ENCODE peak calls at places on chromosomes 3 and 15, in four cellular contexts. B is upper lobe of right lung, E is A549, F is fibroblast of the aortic adventitia. V is an unnamed sample.

GRCh38 chr3:131356006-131356405 is 25.6 kb upstream of the NUDT16 start:
- DNase-seq in B (no peak), E (no peak), F (no peak), V (peak)

GRCh38 chr15:28984421-28985375 is 98.9 kb downstream of the APBA2 start:
- DNase-seq in B (no peak), E (no peak), F (no peak), V (peak)

GRCh38 chr15:40452296-40453090 is 11.7 kb downstream of the BAHD1 start:
- DNase-seq in B (no peak), E (no peak), F (no peak), V (no peak)

GRCh38 chr3:194548346-194549321 is 61.8 kb upstream of the ATP13A3 start:
- DNase-seq in B (no peak), E (no peak), F (no peak), V (no peak)

GRCh38 chr15:76576526-76577279 is 240.1 kb downstream of the ISL2 start:
- DNase-seq in B (peak), E (no peak), F (peak), V (peak)

GRCh38 chr15:44710236-44711088 is 661 bp downstream of the PATL2 start:
- DNase-seq in B (no peak), E (no peak), F (peak), V (peak)

GRCh38 chr3:79057756-79058155 is 710.0 kb downstream of the ROBO1 start:
- DNase-seq in B (no peak), E (no peak), F (no peak), V (no peak)

GRCh38 chr3:139300416-139300815 is 43.4 kb upstream of the MRPS22 start:
- DNase-seq in B (no peak), E (no peak), F (no peak), V (no peak)

GRCh38 chr15:85073556-85074194 is 92.0 kb downstream of the PDE8A start:
- DNase-seq in B (no peak), E (peak), F (no peak), V (peak)

GRCh38 chr3:10928396-10928960 is 64.1 kb upstream of the SLC6A1 start:
- DNase-seq in B (no peak), E (no peak), F (peak), V (no peak)

GRCh38 chr3:195580733-195581443 is 2.9 kb downstream of the APOD start:
- DNase-seq in B (no peak), E (no peak), F (peak), V (peak)

GRCh38 chr15:64893481-64894394 is 18.0 kb upstream of the ANKDD1A start:
- DNase-seq in B (peak), E (no peak), F (peak), V (peak)

GRCh38 chr3:72191211-72191960 is 406.4 kb upstream of the PROK2 start:
- DNase-seq in B (no peak), E (no peak), F (peak), V (peak)

GRCh38 chr15:98428253-98428989 is 219.9 kb upstream of the IGF1R start:
- DNase-seq in B (peak), E (peak), F (peak), V (peak)

GRCh38 chr3:72665701-72666443 is 182.4 kb downstream of the SHQ1 start:
- DNase-seq in B (no peak), E (peak), F (no peak), V (peak)

GRCh38 chr3:141368062-141368924 is at the start of gene ZBTB38:
- DNase-seq in B (peak), E (peak), F (peak), V (peak)

GRCh38 chr3:56976666-56977560 is 83.6 kb upstream of the SPATA12 start:
- DNase-seq in B (no peak), E (no peak), F (peak), V (peak)

GRCh38 chr3:195698325-195699147 is 22.2 kb upstream of the MUC20 start:
- DNase-seq in B (no peak), E (no peak), F (no peak), V (no peak)

GRCh38 chr15:90883971-90884718 is at the start of gene FES:
- DNase-seq in B (peak), E (no peak), F (peak), V (no peak)

GRCh38 chr15:90881978-90882721 is 2.2 kb upstream of the FES start:
- DNase-seq in B (peak), E (no peak), F (no peak), V (no peak)

GRCh38 chr15:90882781-90883525 is 1.4 kb upstream of the FES start:
- DNase-seq in B (peak), E (no peak), F (no peak), V (no peak)

GRCh38 chr15:90884719-90885431 is 571 bp downstream of the FES start:
- DNase-seq in B (no peak), E (no peak), F (no peak), V (no peak)

DNA sequence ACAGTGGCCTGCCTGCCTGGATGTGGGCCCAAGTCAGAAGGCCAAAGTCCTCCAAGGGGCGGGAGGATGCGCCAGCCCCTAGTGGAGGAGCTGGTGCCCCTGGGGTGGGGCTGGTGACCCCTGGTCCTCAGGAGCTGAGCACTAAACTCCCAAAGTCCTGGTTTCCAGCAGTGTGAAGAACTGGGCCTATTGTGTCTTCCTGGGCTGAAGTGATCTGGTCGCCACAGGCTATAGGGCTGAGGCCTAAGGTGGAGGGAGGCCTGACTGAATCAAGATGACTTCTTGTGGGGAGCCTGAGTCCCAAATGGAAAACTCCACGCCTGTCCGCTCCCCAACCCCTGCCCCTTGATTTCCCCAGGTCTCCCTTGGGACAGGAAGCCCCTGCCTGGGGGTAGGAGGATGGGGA is 775 bp upstream of the FES start:
- DNase-seq in B (peak), E (no peak), F (peak), V (no peak)
- H3K4me3 ChIP-seq in B (peak), E (no peak), F (peak), V (peak)

GRCh38 chr15:92586383-92586910 is 69.1 kb downstream of the FAM174B start:
- DNase-seq in B (no peak), E (no peak), F (no peak), V (no peak)
- TF ChIP-seq CTCF in B (no peak), E (no peak), F (no peak), V (no peak)

DNA sequence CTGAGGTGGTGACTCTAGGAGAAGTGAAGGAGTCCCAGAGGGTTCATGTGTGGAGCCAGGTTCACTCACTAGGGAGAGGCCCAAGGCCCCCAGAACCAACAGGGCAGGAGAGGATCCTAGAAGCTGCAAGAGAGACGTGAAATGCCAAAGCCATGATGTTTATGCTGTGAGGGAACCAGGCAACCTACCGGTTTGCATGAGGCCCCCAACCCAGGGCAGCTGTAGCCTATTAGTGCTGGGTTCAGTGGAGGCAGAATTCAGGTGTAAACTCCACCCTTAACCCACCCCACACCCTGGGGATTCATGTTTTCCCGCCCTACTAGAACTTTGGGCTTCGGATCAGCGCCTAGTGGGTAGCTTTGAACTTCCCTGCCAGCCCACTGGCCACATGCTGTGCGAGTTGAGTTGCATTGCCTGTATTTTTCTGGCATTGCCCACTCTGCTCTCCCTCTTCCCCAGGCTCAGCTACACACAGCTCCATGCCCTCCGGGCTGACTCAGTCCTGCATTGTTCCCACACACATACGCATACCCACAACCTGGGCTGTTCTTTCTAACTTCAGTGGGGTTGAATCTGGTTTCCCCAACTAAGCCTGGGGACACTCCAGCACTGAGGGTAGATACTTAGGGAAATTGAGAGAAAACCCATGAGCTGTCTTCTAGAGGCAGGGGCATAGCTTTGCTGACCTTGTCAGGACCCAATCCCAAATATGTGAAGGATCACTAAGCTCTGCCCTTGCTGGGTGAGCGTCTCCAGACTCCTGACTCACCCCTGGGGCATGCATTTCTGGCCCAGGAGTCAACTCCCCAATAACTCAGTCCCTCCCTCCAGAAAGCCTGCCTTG is 2.0 kb upstream of the ZBTB47 start:
- DNase-seq in B (no peak), E (no peak), F (peak), V (peak)
- H3K4me3 ChIP-seq in B (no peak), E (no peak), F (peak), V (no peak)

DNA sequence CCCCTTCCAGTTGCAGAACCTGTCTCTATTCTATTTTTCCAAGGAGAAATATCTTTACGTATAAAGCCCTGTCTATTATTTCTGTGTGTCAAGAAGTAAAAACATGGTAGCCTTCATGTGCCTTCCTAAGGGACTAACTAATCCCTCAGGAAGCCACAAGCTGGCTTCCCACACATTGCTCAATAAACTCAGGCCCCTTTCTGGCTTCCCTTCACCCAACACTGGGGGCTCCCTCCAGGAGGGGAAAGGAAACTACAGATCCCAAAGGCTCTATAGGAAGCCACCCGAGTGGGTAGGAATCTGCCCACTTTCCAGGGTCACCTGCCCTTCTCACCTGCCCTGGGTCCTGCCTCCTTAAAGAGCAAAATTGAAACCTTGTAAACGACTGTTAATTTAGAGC is 4.6 kb downstream of the TLE3 start:
- DNase-seq in B (peak), E (no peak), F (no peak), V (no peak)
- TF ChIP-seq CTCF in B (no peak), E (no peak), F (no peak), V (no peak)

DNA sequence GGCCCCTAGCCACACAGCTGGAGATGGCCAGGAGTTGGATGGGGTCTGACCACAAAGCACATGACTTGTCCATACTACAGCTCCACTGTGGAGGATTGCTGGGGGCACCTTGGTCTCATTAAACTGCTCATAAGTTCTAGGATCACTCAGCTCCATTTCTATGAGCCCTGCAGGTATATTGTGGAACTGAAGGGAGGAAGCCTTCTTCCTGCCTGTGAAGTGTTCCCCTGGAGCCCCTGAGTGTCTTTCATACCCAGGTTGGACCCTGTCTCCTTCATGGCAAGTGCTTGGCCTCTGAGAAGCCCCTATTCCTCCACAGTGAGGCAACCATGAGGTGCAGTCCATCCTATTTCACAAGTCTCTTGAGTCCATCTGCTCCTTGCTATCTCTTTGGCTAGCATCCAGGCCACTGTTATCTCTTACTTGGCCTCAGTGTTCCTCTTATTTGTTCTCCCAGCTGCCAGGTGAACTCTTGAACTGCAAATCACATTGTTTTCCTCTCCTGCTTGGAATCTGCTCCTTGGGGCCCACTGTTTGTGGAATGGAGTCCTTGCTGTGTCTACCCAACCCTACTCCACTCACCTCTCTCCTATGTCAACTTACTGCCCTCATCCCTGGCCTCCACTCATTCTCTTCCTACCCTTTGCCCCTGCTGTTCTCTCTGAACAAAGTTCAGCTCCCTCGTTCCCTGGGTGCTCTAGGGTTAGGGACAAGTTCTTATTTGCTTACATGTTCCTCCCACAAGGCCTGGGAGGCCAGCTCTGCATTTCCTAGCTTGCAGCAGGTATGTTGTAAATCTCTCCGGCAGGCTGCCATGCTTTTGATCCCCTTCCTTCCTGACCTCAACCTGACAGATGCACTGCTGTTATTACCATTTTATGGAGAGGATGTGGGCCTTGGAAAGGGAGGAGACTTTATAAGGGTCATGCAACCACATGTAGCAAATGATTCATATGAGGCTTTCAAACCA is 1.2 kb downstream of the ACOX2 start:
- DNase-seq in B (no peak), E (no peak), F (peak), V (peak)
- H3K4me3 ChIP-seq in B (peak), E (no peak), F (peak), V (no peak)

V was measured in fibroblast of mammary gland.